ENCODE peak calls at places on chromosomes 5 and 9, in four cellular contexts. H is GM13976, O is GM13977, A is pancreas. D is an unnamed sample.

GRCh38 chr9:37953775-37954437 is 50.0 kb upstream of the SLC25A51 start:
- DNase-seq in O (peak), H (peak), A (no peak), D (peak)

GRCh38 chr5:124583469-124584350 is 162.7 kb downstream of the ZNF608 start:
- DNase-seq in O (peak), A (no peak), H (peak), D (peak)

GRCh38 chr9:81560851-81561732 is 128.3 kb downstream of the TLE1 start:
- DNase-seq in O (no peak), A (no peak), H (no peak), D (no peak)

GRCh38 chr5:92337772-92338234 is 954.7 kb upstream of the ARRDC3 start:
- DNase-seq in H (no peak), O (no peak), A (no peak), D (peak)

GRCh38 chr5:152349683-152350526 is 55.2 kb downstream of the NMUR2 start:
- DNase-seq in O (peak), H (peak), A (peak), D (no peak)

GRCh38 chr9:120438111-120438510 is 141.9 kb downstream of the CDK5RAP2 start:
- DNase-seq in O (no peak), A (no peak), H (no peak), D (no peak)

GRCh38 chr9:34379334-34380033 is 2.8 kb upstream of the MYORG start:
- DNase-seq in H (peak), O (peak), A (peak), D (peak)

GRCh38 chr5:109703827-109704226 is 14.1 kb downstream of the MAN2A1 start:
- DNase-seq in H (no peak), A (no peak), O (no peak), D (no peak)

GRCh38 chr5:169629847-169630548 is 7.1 kb upstream of the DOCK2 start:
- DNase-seq in O (no peak), A (no peak), H (no peak), D (peak)

GRCh38 chr5:40587284-40587882 is 92.3 kb upstream of the PTGER4 start:
- DNase-seq in A (no peak), H (no peak), O (no peak), D (peak)

GRCh38 chr9:88691096-88691495 is 156.1 kb downstream of the NXNL2 start:
- DNase-seq in A (no peak), O (no peak), H (no peak), D (no peak)

GRCh38 chr5:134561871-134562296 is 36.4 kb downstream of the JADE2 start:
- DNase-seq in A (no peak), O (no peak), H (no peak), D (peak)

GRCh38 chr9:93671030-93671358 is 94.6 kb downstream of the PHF2 start:
- DNase-seq in O (no peak), H (no peak), A (no peak), D (no peak)

GRCh38 chr9:110291921-110292575 is 35.7 kb upstream of the TXN start:
- DNase-seq in A (no peak), O (no peak), H (no peak), D (no peak)

GRCh38 chr5:135126688-135127603 is 92.9 kb upstream of the PITX1 start:
- DNase-seq in O (no peak), A (no peak), H (no peak), D (no peak)

GRCh38 chr5:54693936-54694510 is 176.5 kb downstream of the SNX18 start:
- DNase-seq in A (no peak), H (no peak), O (no peak), D (no peak)

GRCh38 chr5:24547127-24547526 is 97.7 kb downstream of the CDH10 start:
- DNase-seq in H (no peak), O (no peak), A (no peak), D (no peak)

GRCh38 chr9:93091453-93092081 is 4.5 kb upstream of the CARD19 start:
- DNase-seq in O (no peak), A (no peak), H (no peak), D (peak)

GRCh38 chr5:143397302-143398052 is 6.0 kb downstream of the NR3C1 start:
- DNase-seq in H (no peak), A (no peak), O (no peak), D (no peak)

GRCh38 chr5:10310073-10310779 is 2.5 kb upstream of the CMBL start:
- DNase-seq in A (peak), H (no peak), O (no peak), D (peak)

GRCh38 chr9:135563039-135563476 is 1.5 kb downstream of the PAEP start:
- DNase-seq in A (no peak), O (no peak), H (no peak), D (no peak)

GRCh38 chr5:75355236-75355635 is 18.2 kb downstream of the HMGCR start:
- DNase-seq in A (no peak), O (no peak), H (no peak), D (no peak)

GRCh38 chr5:117872798-117873368 is 1115.5 kb downstream of the DTWD2 start:
- DNase-seq in O (no peak), A (no peak), H (no peak), D (no peak)

GRCh38 chr5:110054240-110054639 is 364.5 kb downstream of the MAN2A1 start:
- DNase-seq in A (no peak), O (no peak), H (no peak), D (no peak)

DNA sequence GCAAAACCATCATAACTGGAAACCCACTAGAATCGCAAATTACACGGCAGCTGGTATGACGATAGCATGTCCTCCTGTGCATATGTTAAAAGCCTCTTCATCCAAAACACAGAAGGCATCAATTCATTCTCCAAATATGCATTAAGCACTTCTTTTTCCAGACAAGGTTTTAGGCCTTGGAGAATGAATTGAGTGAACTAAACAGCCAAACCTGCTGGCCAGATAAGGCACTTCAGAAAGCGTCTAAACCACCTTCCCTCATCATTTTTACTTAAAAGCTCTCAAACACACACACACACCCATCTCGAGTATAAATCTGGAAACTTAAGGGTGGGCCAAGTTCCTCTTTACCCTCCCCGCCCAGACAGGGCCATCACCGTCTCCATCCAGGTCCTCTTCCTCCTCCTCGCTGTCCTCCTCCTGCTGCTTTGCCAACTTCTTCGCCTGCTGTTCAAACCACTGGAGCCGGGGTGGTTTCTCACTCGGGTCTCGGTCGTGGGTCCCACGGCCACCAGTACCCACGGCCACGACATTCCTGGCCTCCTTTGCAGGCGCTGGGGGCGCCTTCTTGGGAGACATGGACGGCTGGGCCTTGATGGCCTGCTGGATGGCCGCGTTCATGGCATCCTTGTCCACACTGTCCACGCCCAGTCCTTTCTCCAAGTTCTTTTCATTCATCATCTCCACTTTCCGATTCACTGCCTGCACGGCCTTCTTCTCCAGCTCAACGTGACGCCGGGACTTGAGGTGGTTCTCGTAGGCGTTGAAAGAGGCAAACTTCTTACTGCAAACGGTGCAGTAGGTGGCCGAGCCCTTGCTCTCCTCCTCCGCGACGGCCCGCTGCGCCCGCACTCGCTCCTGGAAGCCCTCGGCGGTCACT is 696 bp downstream of the ZNF622 start:
- DNase-seq in H (no peak), O (no peak), A (no peak), D (no peak)
- TF ChIP-seq CTCF in H (no peak), O (no peak), A (no peak), D (peak)

GRCh38 chr5:13816126-13816525 is 128.4 kb downstream of the DNAH5 start:
- DNase-seq in H (no peak), O (no peak), A (no peak), D (no peak)

GRCh38 chr5:13809921-13810320 is 134.6 kb downstream of the DNAH5 start:
- DNase-seq in O (no peak), A (no peak), H (no peak), D (no peak)

DNA sequence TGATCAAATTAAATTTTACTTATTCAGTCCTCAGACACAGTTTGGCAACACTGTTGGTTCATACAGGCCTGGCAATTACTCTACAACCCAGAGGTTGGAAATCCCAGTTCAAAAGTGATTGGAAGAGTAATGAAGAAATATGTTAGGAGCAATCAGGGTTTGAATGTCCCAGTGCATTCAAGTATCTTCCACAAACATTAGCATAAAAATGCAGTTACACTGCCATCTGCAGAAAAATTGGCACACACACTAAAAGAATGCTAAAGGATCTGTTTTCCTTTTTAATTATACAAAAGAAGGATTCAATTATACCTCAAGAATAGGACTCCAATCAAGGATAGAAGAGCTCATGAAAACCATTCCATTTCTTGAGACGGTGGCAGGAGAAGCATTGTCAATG is 130.2 kb downstream of the DNAH5 start:
- DNase-seq in O (no peak), A (no peak), H (no peak), D (no peak)
- TF ChIP-seq CTCF in O (no peak), A (no peak), H (no peak), D (peak)

DNA sequence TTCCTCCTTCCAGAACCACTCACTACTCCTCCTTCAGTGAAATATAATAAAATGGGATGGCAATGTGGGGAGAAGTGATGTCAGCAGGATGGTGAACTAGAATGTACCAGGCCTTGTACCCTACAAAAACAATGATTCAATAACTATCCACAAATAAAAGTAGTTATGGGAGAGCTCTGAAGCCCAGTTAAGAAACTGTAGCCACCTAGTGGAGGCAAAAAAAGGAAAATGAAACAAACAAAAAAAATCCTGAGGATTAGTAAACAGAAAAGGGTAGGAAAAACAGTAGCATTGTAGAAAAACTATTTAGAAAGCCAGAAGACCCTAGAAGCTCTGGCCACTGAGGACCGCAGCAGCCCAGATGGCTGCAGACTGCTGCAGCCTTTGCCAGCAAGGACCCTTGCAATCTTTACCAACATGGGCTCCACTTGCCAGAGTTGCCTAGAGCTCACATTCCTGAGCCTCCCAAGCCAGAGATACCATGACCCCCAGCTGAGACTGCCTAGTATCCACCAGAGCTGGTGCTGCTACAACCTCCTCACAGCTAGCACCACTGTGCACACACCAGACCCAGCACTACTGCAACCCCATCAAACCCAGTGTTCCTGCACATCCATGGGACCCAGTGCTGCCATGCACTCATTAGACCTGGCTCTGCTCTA is 259.7 kb upstream of the MSX2 start:
- DNase-seq in H (no peak), A (no peak), O (no peak), D (no peak)
- TF ChIP-seq CTCF in H (no peak), A (no peak), O (no peak), D (peak)

DNA sequence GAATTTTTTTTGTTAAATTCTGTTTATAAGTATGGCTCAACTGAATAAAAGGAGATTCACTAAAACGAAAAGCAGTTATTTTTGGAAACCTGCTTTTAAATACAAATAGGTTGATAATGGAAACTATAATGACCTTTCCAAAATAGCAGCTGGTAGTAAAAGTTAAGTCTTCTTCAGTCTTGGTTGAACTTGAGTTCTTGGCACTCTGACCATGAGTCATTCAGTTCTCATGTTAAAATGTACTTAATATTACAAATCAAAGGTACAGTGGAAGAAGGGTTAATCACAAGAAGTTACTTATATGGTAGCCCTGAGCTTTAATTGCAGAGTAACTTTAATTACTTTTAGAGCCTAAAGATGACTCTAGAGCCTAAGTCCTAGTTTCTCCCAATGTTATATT is 62.1 kb downstream of the KLF9 start:
- DNase-seq in A (no peak), O (no peak), H (no peak), D (peak)
- TF ChIP-seq CTCF in A (no peak), O (no peak), H (no peak), D (no peak)